ENCODE peak calls at places on chromosomes 3 and 15, in seven cellular contexts. L, J, Y, I, C, N and Z are unnamed samples.

GRCh38 chr3:100936931-100937330 is 56.3 kb downstream of the ABI3BP start:
- DNase-seq in L (no peak), J (no peak), Y (no peak), I (no peak), C (no peak), N (no peak), Z (no peak)

GRCh38 chr15:48672206-48672605 is 26.7 kb upstream of the FBN1 start:
- DNase-seq in L (no peak), J (no peak), Y (no peak), I (no peak), C (no peak), N (no peak), Z (no peak)

GRCh38 chr3:89332311-89333159 is 225.1 kb downstream of the EPHA3 start:
- DNase-seq in L (no peak), J (no peak), Y (no peak), I (no peak), C (no peak), N (peak), Z (no peak)

GRCh38 chr15:93854088-93854487 is 377.3 kb upstream of the MCTP2 start:
- DNase-seq in L (no peak), J (no peak), Y (no peak), I (no peak), C (no peak), N (no peak), Z (no peak)

GRCh38 chr3:88101142-88101541 is 42.1 kb downstream of the ZNF654 start:
- DNase-seq in L (no peak), J (no peak), Y (no peak), I (no peak), C (no peak), N (no peak), Z (no peak)

GRCh38 chr15:99454941-99455795 is 110.6 kb upstream of the MEF2A start:
- DNase-seq in L (no peak), J (peak), Y (peak), I (peak), C (no peak), N (no peak), Z (no peak)

GRCh38 chr3:183378951-183379350 is 49.5 kb downstream of the MCF2L2 start:
- DNase-seq in L (no peak), J (no peak), Y (no peak), I (no peak), C (no peak), N (no peak), Z (no peak)

GRCh38 chr15:45645026-45645980 is 10.5 kb downstream of the SQOR start:
- DNase-seq in L (no peak), J (no peak), Y (no peak), I (peak), C (no peak), N (no peak), Z (peak)

GRCh38 chr3:179091113-179091512 is 19.5 kb upstream of the ZMAT3 start:
- DNase-seq in L (no peak), J (no peak), Y (no peak), I (no peak), C (no peak), N (no peak), Z (no peak)

GRCh38 chr15:94829887-94830884 is 598.8 kb downstream of the MCTP2 start:
- DNase-seq in L (no peak), J (no peak), Y (no peak), I (no peak), C (no peak), N (peak), Z (no peak)

GRCh38 chr3:194777729-194778128 is 92.0 kb downstream of the FAM43A start:
- DNase-seq in L (no peak), J (no peak), Y (no peak), I (no peak), C (no peak), N (peak), Z (no peak)

GRCh38 chr15:84608707-84609284 is 8.0 kb downstream of the ZSCAN2 start:
- DNase-seq in L (no peak), J (no peak), Y (peak), I (no peak), C (no peak), N (no peak), Z (no peak)

GRCh38 chr15:60762167-60762566 is 283.2 kb upstream of the ICE2 start:
- DNase-seq in L (no peak), J (no peak), Y (no peak), I (no peak), C (no peak), N (no peak), Z (no peak)

GRCh38 chr3:12990781-12991480 is 82.3 kb downstream of the IQSEC1 start:
- DNase-seq in L (no peak), J (no peak), Y (no peak), I (peak), C (no peak), N (no peak), Z (no peak)

GRCh38 chr3:27986204-27986879 is 255.1 kb upstream of the CMC1 start:
- DNase-seq in L (no peak), J (no peak), Y (peak), I (no peak), C (no peak), N (peak), Z (no peak)

GRCh38 chr15:69149163-69149562 is 11.3 kb upstream of the GLCE start:
- DNase-seq in L (no peak), J (no peak), Y (no peak), I (no peak), C (no peak), N (no peak), Z (no peak)

GRCh38 chr3:187064210-187065115 is 74.8 kb downstream of the RPL39L start:
- DNase-seq in L (no peak), J (no peak), Y (no peak), I (no peak), C (no peak), N (no peak), Z (no peak)

GRCh38 chr3:113436794-113437193 is 4.5 kb downstream of the CFAP44 start:
- DNase-seq in L (no peak), J (no peak), Y (no peak), I (no peak), C (no peak), N (no peak), Z (no peak)

GRCh38 chr3:115671761-115672455 is 48.6 kb downstream of the GAP43 start:
- DNase-seq in L (no peak), J (no peak), Y (no peak), I (no peak), C (no peak), N (no peak), Z (no peak)

GRCh38 chr15:61880079-61880478 is 180.2 kb downstream of the VPS13C start:
- DNase-seq in L (no peak), J (no peak), Y (no peak), I (no peak), C (no peak), N (no peak), Z (no peak)

GRCh38 chr3:54347933-54348332 is 225.6 kb downstream of the CACNA2D3 start:
- DNase-seq in L (no peak), J (no peak), Y (no peak), I (no peak), C (no peak), N (no peak), Z (no peak)

GRCh38 chr3:42739401-42740158 is 33.5 kb downstream of the CCDC13 start:
- DNase-seq in L (peak), J (no peak), Y (no peak), I (no peak), C (no peak), N (no peak), Z (no peak)

GRCh38 chr15:68272797-68273271 is 4.7 kb upstream of the FEM1B start:
- DNase-seq in L (no peak), J (no peak), Y (no peak), I (no peak), C (no peak), N (no peak), Z (no peak)

GRCh38 chr15:60179786-60180391 is 175.8 kb downstream of the FOXB1 start:
- DNase-seq in L (peak), J (no peak), Y (peak), I (peak), C (no peak), N (peak), Z (peak)

GRCh38 chr15:51077565-51078153 is 17.0 kb downstream of the TNFAIP8L3 start:
- DNase-seq in L (peak), J (peak), Y (peak), I (peak), C (peak), N (peak), Z (peak)

GRCh38 chr3:71048948-71049347 is 534.6 kb downstream of the FOXP1 start:
- DNase-seq in L (no peak), J (no peak), Y (no peak), I (peak), C (no peak), N (no peak), Z (no peak)

GRCh38 chr15:81411969-81412633 is 38.1 kb upstream of the TMC3 start:
- DNase-seq in L (no peak), J (no peak), Y (no peak), I (no peak), C (no peak), N (no peak), Z (no peak)

GRCh38 chr15:66936115-66936863 is 129.1 kb upstream of the SMAD3 start:
- DNase-seq in L (no peak), J (no peak), Y (no peak), I (no peak), C (no peak), N (no peak), Z (no peak)

GRCh38 chr3:23762214-23763039 is 43.3 kb upstream of the UBE2E1 start:
- DNase-seq in L (no peak), J (no peak), Y (no peak), I (no peak), C (no peak), N (no peak), Z (peak)

GRCh38 chr3:126922466-126922865 is 60.4 kb upstream of the PLXNA1 start:
- DNase-seq in L (no peak), J (no peak), Y (no peak), I (no peak), C (no peak), N (no peak), Z (no peak)

GRCh38 chr15:34651962-34652725 is 68.7 kb upstream of the GOLGA8B start:
- DNase-seq in L (no peak), J (no peak), Y (no peak), I (no peak), C (no peak), N (no peak), Z (no peak)

GRCh38 chr15:68387288-68388143 is 44.4 kb downstream of the ITGA11 start:
- DNase-seq in L (no peak), J (no peak), Y (no peak), I (no peak), C (no peak), N (no peak), Z (peak)

GRCh38 chr3:119681279-119681678 is 4.1 kb upstream of the COX17 start:
- DNase-seq in L (no peak), J (no peak), Y (no peak), I (no peak), C (no peak), N (peak), Z (no peak)

GRCh38 chr3:167493240-167493639 is 19.4 kb upstream of the SERPINI2 start:
- DNase-seq in L (no peak), J (no peak), Y (peak), I (no peak), C (no peak), N (peak), Z (no peak)

GRCh38 chr3:22960326-22960984 is 242.7 kb upstream of the UBE2E2 start:
- DNase-seq in L (peak), J (no peak), Y (no peak), I (peak), C (no peak), N (peak), Z (no peak)

GRCh38 chr15:73517566-73517965 is 74.6 kb downstream of the REC114 start:
- DNase-seq in L (no peak), J (no peak), Y (peak), I (no peak), C (no peak), N (no peak), Z (no peak)

GRCh38 chr3:151067158-151067557 is 18.3 kb upstream of the MED12L start:
- DNase-seq in L (no peak), J (no peak), Y (no peak), I (no peak), C (no peak), N (no peak), Z (peak)

GRCh38 chr3:158731938-158732855 is at the start of gene RARRES1:
- DNase-seq in L (peak), J (peak), Y (peak), I (peak), C (no peak), N (peak), Z (peak)

GRCh38 chr3:171132873-171133272 is 106.4 kb upstream of the SLC2A2 start:
- DNase-seq in L (no peak), J (no peak), Y (no peak), I (no peak), C (no peak), N (no peak), Z (no peak)

GRCh38 chr3:195076981-195077610 is 193.9 kb downstream of the XXYLT1 start:
- DNase-seq in L (no peak), J (no peak), Y (no peak), I (no peak), C (no peak), N (no peak), Z (no peak)